ENCODE peak calls at places on chromosome 21, in four cellular contexts. Q is H9, O is Peyer's patch, X is body of pancreas. C is an unnamed sample. For H3K9me3, the result is how much of the 10 kb centered on the place peaks cover.

GRCh38 chr21:46099476-46099875 is 1.6 kb downstream of the COL6A2 start:
- DNase-seq in Q (peak), O (peak), X (peak), C (peak)

GRCh38 chr21:44443891-44444285 is 11.4 kb upstream of the LRRC3 start:
- DNase-seq in Q (no peak), O (no peak), X (no peak), C (peak)

GRCh38 chr21:33650929-33651505 is 8.7 kb downstream of the ITSN1 start:
- DNase-seq in Q (no peak), O (no peak), X (no peak), C (no peak)

GRCh38 chr21:28213221-28213620 is 779.5 kb downstream of the LTN1 start:
- DNase-seq in Q (no peak), O (no peak), X (no peak), C (no peak)

GRCh38 chr21:17679002-17679600 is 66.4 kb upstream of the BTG3 start:
- DNase-seq in Q (no peak), O (no peak), X (no peak), C (no peak)

GRCh38 chr21:36635991-36636390 is 62.9 kb upstream of the SIM2 start:
- DNase-seq in Q (no peak), O (no peak), X (no peak), C (no peak)

GRCh38 chr21:46082638-46083270 is 15.2 kb upstream of the COL6A2 start:
- DNase-seq in Q (peak), O (no peak), X (peak), C (peak)

GRCh38 chr21:29351691-29352090 is 53.0 kb downstream of the BACH1 start:
- DNase-seq in Q (no peak), O (no peak), X (peak), C (no peak)

GRCh38 chr21:25400427-25400826 is 206.9 kb downstream of the MRPL39 start:
- DNase-seq in Q (no peak), O (no peak), X (no peak), C (no peak)

GRCh38 chr21:45299026-45299863 is 11.6 kb upstream of the POFUT2 start:
- DNase-seq in Q (no peak), O (no peak), X (peak), C (no peak)

GRCh38 chr21:35244514-35244913 is 195.4 kb upstream of the RUNX1 start:
- DNase-seq in Q (no peak), O (no peak), X (peak), C (no peak)

GRCh38 chr21:35046880-35047229 is 2.2 kb downstream of the RUNX1 start:
- DNase-seq in Q (no peak), O (no peak), X (no peak), C (no peak)

GRCh38 chr21:9758141-9758540 is 763.2 kb upstream of the TPTE start:
- DNase-seq in Q (no peak), O (no peak), X (no peak), C (no peak)
- H3K9me3 ChIP-seq in Q (half or more), O (under half), X (under half), C (under half)

DNA sequence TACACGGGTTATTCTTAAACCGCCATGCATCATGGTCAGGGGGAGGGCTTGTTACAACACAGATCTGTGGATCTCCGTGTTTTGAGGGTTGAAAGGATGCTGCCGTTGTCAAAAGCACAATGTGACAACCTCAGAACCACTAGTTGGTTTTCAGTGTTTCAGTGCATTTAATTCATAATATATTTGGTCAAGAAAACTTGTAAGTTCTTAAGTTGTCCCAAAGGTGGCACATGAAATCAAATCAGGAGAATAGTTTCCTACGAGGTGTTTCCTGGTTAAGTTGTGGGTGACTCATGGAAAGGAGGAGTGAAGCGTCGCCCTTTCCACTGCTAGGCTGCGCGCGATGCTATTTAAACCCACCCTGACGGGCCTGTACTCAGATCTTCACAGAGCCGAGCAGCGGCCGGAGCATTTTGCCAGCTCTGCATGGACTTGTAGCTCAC is 1531.5 kb upstream of the TPTE start:
- DNase-seq in Q (no peak), O (no peak), X (no peak), C (peak)
- H3K9me3 ChIP-seq in Q (half or more), O (under half), X (under half), C (under half)

GRCh38 chr21:9756677-9757076 is 764.7 kb upstream of the TPTE start:
- DNase-seq in Q (no peak), O (no peak), X (no peak), C (no peak)
- H3K9me3 ChIP-seq in Q (half or more), O (under half), X (under half), C (under half)

GRCh38 chr21:30482130-30482529 is 2.0 kb upstream of the KRTAP19-1 start:
- DNase-seq in Q (no peak), O (no peak), X (no peak), C (no peak)
- H3K9me3 ChIP-seq in Q (under half), O (under half), X (under half), C (under half)

DNA sequence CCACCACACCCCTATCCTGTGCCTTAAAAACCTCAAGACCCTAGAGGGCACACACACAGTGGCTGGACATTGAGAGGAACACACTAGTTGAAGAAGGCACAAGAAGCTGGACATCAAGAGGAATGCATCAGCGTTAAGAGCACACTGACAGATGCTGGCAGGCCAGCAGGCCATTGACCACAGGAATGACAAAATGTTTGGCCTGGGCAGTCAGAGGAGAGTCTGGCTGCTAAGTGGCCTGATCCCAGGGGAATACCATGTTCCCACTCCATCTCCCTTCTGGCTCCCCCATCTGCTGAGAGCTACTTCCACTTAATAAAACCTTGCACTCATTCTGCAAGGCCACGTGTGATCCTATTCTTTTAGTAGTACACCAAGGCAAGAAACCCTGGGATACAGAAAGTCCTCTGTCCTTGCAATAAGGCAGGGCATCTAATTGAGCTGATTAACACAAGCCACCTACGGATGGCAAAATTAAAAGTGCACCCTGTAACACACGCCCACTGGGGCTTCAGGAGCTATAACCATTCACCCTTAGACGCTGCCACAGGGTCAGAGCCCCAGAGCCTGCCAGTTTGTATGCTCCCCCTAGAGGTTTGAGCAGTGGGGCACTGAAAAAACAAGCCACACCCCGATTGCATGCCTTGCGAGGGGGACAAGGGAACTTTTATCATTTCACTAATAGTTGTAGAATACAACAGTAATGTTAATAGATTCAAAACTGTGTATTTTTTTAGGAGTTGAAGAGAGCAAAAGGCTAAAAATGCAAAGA is 1216.1 kb upstream of the NCAM2 start:
- DNase-seq in Q (peak), O (no peak), X (no peak), C (no peak)
- H3K9me3 ChIP-seq in Q (under half), O (under half), X (under half), C (under half)

DNA sequence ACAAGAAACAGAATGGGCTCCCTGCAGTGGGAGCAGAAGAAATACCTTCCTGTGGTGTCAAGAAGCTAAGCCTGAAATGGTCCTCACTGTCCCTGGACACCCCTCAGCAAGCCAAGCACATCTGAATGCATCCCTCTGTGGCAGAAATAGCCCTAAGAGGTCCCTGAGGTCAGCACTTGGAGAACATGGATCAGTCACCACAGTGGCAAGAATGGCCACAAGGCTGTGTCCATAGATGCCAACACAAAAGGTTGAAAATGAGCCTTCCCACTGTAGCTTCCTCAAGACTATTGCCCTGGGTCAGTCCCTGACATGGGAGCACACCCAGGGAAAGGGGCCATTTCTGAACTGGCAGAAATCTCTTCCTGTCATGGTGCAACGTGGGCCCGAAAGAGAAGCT is 27.7 kb downstream of the PSMG1 start:
- DNase-seq in Q (no peak), O (no peak), X (no peak), C (no peak)
- H3K9me3 ChIP-seq in Q (under half), O (under half), X (under half), C (under half)